ENCODE peak calls at places on chromosomes 13 and 19, in eight cellular contexts. C, X, A, K, V, Z, Y and F are unnamed samples.

GRCh38 chr19:2618611-2619010 is 83.9 kb downstream of the GNG7 start:
- DNase-seq in A (peak), K (peak), V (peak), Z (no peak), X (no peak), Y (peak), C (peak), F (peak)

GRCh38 chr19:42511340-42511739 is 16.9 kb downstream of the CEACAM1 start:
- DNase-seq in K (no peak), C (no peak), Z (no peak), A (no peak), X (no peak), Y (no peak), V (no peak), F (no peak)

GRCh38 chr13:67223024-67223423 is 7.1 kb downstream of the PCDH9 start:
- DNase-seq in A (no peak), K (no peak), C (no peak), V (no peak), Y (no peak), X (no peak), Z (peak), F (peak)

GRCh38 chr13:97359181-97360057 is 74.5 kb upstream of the RAP2A start:
- DNase-seq in Z (peak), X (peak), A (peak), K (no peak), C (no peak), V (peak), Y (peak), F (peak)

GRCh38 chr19:29483944-29484581 is 41.7 kb upstream of the VSTM2B start:
- DNase-seq in Z (no peak), C (peak), Y (no peak), X (no peak), V (no peak), K (no peak), A (no peak), F (no peak)

GRCh38 chr19:1840541-1841115 is 7.7 kb downstream of the REXO1 start:
- DNase-seq in A (no peak), X (no peak), K (peak), C (peak), Y (peak), Z (peak), V (no peak), F (no peak)

GRCh38 chr19:12783226-12783848 is 7.9 kb upstream of the JUNB start:
- DNase-seq in K (no peak), C (no peak), Z (no peak), X (no peak), Y (no peak), A (peak), V (no peak), F (no peak)

GRCh38 chr19:17993076-17993813 is 14.7 kb upstream of the ARRDC2 start:
- DNase-seq in Z (no peak), V (no peak), C (no peak), A (no peak), X (no peak), K (no peak), Y (no peak), F (no peak)

GRCh38 chr13:85709721-85710120 is 89.5 kb downstream of the SLITRK6 start:
- DNase-seq in Y (no peak), Z (no peak), X (no peak), K (no peak), V (no peak), A (no peak), C (no peak), F (no peak)

GRCh38 chr13:71866173-71867091 is 572 bp downstream of the DACH1 start:
- DNase-seq in C (peak), V (peak), A (peak), Z (no peak), X (no peak), Y (peak), K (peak), F (peak)

GRCh38 chr19:56142897-56143434 is 1.9 kb downstream of the ZNF444 start:
- DNase-seq in X (no peak), A (no peak), Y (no peak), C (no peak), K (no peak), Z (no peak), V (no peak), F (no peak)

GRCh38 chr13:28322256-28322895 is 172.6 kb downstream of the FLT1 start:
- DNase-seq in C (no peak), V (no peak), Y (no peak), A (no peak), X (no peak), Z (peak), K (no peak), F (no peak)

GRCh38 chr19:3604987-3605343 is 1.7 kb downstream of the TBXA2R start:
- DNase-seq in K (no peak), V (no peak), X (no peak), C (peak), Z (no peak), Y (no peak), A (no peak), F (no peak)

GRCh38 chr13:99982021-99982740 is 597 bp downstream of the ZIC2 start:
- DNase-seq in A (no peak), Z (no peak), V (no peak), Y (no peak), X (no peak), K (no peak), C (peak), F (peak)

GRCh38 chr19:8466018-8466417 is 21.2 kb downstream of the HNRNPM start:
- DNase-seq in V (no peak), A (no peak), C (no peak), K (no peak), Y (no peak), Z (peak), X (no peak), F (no peak)

GRCh38 chr13:28735481-28736029 is 16.8 kb upstream of the SLC46A3 start:
- DNase-seq in V (no peak), Z (no peak), K (no peak), C (no peak), A (no peak), Y (no peak), X (no peak), F (no peak)

GRCh38 chr13:106515635-106516254 is 19.7 kb downstream of the EFNB2 start:
- DNase-seq in V (no peak), K (no peak), C (no peak), Z (no peak), X (no peak), A (no peak), Y (no peak), F (no peak)

GRCh38 chr13:44575741-44576395 is at the start of gene TSC22D1:
- DNase-seq in V (peak), Y (peak), C (peak), A (peak), K (peak), X (no peak), Z (peak), F (peak)

GRCh38 chr19:35513975-35514809 is 743 bp upstream of the DMKN start:
- DNase-seq in C (no peak), X (no peak), V (no peak), Z (peak), A (no peak), Y (no peak), K (no peak), F (peak)

GRCh38 chr13:90591927-90592268 is 755.6 kb upstream of the MIR17HG start:
- DNase-seq in Y (no peak), K (no peak), A (no peak), X (no peak), Z (no peak), C (no peak), V (no peak), F (peak)

GRCh38 chr13:44117351-44117750 is 237.6 kb downstream of the LACC1 start:
- DNase-seq in V (peak), Z (peak), K (no peak), X (no peak), C (no peak), Y (no peak), A (peak), F (no peak)

GRCh38 chr19:6233827-6234511 is 45.8 kb downstream of the MLLT1 start:
- DNase-seq in A (no peak), Y (peak), X (no peak), K (peak), V (no peak), Z (no peak), C (peak), F (no peak)

GRCh38 chr19:46732172-46732938 is 13.5 kb upstream of the FKRP start:
- DNase-seq in A (no peak), V (no peak), C (peak), Y (no peak), K (no peak), Z (no peak), X (peak), F (no peak)

GRCh38 chr19:46730187-46730586 is 13.3 kb upstream of the PRKD2 start:
- DNase-seq in A (no peak), C (peak), V (no peak), Z (no peak), K (no peak), Y (no peak), X (no peak), F (no peak)

GRCh38 chr19:46730595-46730994 is 13.7 kb upstream of the PRKD2 start:
- DNase-seq in Y (no peak), X (no peak), K (no peak), C (peak), A (no peak), V (no peak), Z (no peak), F (no peak)

GRCh38 chr19:46731007-46731501 is 14.1 kb upstream of the PRKD2 start:
- DNase-seq in Y (no peak), K (no peak), X (peak), C (peak), Z (peak), A (no peak), V (no peak), F (peak)

DNA sequence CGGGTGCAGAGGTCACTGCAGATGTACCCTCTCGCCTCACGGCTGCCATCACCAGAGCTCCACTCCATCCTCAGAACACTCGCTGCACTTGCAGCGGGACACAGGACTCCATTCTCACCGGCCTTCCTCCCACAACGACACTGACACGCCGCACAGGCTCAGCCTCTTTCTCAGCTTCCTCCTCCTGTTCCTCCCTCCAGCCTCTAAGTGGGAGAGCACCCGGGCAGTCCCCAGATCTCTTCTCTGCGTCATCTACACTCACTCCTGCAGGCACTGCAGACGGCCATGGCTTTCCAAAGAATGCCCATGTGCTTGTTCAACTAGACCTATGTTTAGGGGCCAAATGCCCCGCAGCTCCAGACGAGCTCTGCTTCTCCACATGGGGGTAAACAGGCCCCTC is 14.3 kb upstream of the FKRP start:
- DNase-seq in Y (no peak), X (no peak), V (no peak), A (no peak), K (no peak), Z (no peak), C (peak), F (no peak)
- H3K4me3 ChIP-seq in Y (no peak), X (no peak), V (no peak), A (no peak), K (no peak), Z (no peak), C (peak), F (no peak)

DNA sequence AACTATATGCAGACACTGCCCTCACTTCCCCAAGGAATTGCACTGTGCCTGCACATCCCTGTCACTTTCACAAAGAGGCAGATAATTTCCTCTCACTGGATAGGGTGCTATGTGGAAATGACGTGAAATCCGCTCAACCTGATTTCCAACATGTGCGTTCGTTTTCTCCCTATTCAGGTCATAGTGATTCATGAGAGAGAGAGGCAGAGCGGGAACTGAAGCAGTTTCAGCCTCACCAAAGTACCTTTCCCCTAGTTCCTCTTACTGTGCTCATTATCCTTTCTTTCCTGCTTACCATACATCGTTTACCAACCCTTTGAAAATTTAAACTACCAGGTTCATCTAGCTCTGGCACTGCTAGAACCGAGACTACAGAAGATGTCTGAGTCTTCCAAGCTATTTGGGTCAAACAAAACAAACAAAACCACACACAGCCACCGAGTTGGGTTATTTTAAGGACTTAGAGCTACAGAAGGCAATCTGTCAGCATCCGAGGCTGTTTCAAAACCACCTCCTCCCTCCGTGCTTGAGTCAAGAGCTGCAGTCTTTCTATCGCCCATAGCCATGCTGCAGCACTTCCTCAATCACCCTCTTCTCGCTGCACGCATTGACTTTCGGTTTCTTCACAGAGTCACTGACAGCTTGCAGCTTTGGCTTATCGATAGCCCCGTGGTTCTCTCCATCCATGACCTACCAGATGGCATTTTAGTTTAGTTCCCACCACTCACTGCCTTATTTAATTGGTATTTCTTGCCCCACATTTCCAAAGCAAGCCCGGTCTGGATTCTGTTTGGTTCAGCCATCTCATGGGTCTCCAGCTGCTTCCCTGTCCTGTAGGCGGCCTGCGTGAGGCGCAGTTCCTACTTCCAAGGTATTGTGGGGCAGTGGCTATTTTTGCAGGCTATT is 1395.8 kb downstream of the EFNB2 start:
- DNase-seq in K (peak), A (peak), V (peak), X (no peak), Y (peak), C (peak), Z (peak), F (no peak)
- TF ChIP-seq CTCF in K (peak), A (peak), V (peak), X (no peak), Y (no peak), C (no peak), Z (no peak), F (no peak)

DNA sequence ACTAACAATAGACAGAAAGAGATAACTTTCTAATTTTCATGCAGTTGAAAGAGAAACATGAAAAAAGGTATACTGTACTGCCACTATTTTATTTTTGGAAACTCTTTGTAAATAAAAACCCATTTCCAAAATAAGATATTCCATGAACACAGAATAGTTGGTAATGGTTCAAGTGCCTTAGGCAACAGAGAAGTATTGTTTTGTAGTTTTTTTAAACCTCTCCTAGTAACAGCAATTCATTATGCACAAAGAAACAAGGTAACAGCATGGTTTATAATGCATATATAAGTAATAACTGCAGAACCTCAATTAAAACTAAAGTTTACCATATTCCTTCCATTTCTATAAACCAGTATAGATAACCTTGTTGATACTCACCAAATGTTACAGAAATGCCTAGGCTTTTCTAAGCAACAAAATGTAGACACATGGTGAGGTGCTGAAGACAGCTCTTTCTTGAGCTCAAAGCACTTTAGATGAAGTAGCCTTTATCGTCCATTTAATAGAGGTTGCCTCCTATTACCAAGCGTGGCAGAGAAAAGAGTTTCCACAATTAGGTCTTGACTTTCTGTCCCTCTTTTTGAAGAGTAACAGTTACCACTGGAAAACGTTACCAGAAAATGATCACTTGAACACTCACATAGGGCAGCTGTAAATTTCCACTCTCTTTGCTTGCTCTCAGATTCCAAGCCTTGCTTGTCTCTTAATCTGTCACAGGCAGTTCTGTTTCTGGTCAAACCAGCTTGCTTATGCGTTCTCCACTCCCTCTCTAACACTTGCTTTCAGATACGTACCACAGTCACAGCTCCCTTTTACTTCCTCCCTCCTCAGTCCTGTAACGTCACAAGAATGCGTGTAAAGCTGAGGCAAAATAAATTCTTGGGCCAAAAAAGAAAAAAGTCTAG is 42.9 kb downstream of the CAB39L start:
- DNase-seq in A (no peak), K (no peak), C (no peak), V (no peak), X (no peak), Y (peak), Z (peak), F (peak)
- H3K4me3 ChIP-seq in A (no peak), K (peak), C (peak), V (no peak), X (no peak), Y (peak), Z (no peak), F (peak)

DNA sequence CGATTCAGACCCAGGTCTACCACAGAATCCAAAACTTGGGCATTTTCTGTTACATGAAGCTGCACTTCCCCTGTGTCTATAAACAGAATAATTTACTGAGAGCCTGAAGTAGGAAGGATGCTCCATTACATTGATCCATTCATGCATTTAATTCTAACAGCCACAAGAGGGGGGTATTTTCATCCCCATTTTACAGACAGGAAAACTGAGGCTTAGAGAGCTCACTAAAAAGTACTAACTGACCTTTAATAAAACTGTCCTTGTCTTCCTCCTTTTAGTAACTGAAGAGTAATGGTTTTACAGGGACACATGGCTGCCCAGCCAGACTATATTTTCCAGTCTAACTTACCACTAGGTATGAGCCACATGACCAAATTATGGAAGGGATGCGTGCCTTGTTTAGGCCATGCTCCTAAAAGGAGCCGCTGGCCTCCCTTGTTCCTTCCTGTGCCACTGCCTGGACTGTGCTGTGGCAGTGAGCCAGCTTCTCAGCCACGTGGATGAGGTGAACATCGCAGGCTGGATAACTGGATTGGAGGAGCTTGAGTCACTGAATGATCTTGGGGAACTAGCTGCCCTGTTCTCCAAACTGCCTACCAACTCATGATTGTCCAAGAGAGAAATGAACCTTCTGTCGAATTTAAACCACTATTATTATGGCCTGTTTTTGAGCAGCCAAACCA is 108.3 kb downstream of the DOCK9 start:
- DNase-seq in C (no peak), A (no peak), V (no peak), Z (peak), X (no peak), K (peak), Y (peak), F (peak)
- TF ChIP-seq CTCF in C (no peak), A (peak), V (peak), Z (peak), X (no peak), K (peak), Y (no peak), F (peak)

DNA sequence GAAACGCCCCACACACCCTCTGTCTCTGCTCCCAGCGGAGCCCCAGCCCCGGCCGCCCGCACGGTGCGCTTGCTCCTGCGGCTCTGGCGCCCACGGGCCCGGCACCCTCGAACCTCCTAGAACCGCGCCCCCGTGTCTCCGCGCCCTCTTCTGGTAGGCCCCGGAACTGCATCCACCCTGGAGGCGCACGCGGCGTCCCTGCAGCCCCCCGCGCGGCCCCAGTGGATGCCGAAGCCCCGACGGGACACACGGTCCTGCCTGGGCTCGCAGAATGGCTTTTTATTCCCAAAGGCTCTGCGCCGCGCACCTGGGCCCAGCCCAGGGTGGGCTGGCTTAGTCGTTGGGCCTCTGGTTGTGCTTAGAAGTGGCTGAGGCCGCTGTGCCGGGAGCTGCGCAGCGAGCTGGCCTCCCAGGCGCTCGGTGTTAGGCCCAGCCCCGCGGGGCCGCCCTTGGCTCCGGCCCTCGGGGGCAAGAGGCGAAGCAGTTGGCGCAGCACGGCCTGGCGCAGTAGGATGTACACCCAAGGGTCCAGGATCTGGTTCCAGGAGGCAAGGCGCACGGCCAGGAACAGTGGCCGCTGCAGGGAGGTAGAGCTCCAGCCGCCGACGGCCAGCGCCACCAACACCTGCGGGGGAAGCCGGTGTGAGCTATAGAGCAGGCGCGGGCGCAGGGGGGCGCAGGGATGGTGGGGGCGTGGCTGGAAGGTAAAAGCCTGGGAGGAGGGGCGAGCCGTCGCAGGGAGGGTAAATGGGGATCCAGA is 2.8 kb downstream of the PTGER1 start:
- DNase-seq in C (peak), X (no peak), K (peak), A (peak), Y (peak), V (peak), Z (peak), F (peak)
- H3K4me3 ChIP-seq in C (peak), X (no peak), K (peak), A (no peak), Y (peak), V (peak), Z (peak), F (no peak)

GRCh38 chr19:53365134-53365898 is at the start of gene ZNF525:
- DNase-seq in A (peak), X (peak), Z (peak), V (peak), Y (peak), C (peak), K (peak), F (peak)
- TF ChIP-seq CTCF in A (no peak), X (peak), Z (peak), V (no peak), Y (peak), C (no peak), K (peak), F (peak)

DNA sequence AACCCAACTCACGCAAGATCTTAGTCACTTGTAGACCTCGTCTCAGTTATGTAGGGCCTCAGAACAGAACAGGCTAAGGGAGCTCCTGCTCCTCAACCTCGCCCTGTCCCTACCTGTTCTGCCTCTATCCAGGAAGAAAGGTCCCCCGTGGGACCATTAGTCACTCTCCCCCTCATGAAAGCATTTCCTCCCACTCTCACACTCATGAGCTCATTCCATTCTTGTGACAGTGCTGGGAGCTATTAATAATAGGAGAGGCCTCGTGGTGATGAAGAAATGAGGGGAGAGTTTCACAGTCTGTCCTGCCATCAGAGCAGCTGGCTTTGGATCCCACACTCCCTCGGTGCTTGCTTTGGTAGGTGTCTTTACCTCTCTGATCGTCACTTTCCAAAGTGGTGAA is 10.2 kb downstream of the PPP2R1A start:
- DNase-seq in K (peak), Y (peak), X (peak), Z (peak), A (no peak), C (no peak), V (no peak), F (peak)
- H3K4me3 ChIP-seq in K (peak), Y (no peak), X (no peak), Z (no peak), A (no peak), C (no peak), V (no peak), F (no peak)